ENCODE peak calls at places on chromosome 11, in eight cellular contexts. Y, I, H, U, Z, G, L and O are unnamed samples.

GRCh38 chr11:26761382-26761781 is 39.5 kb upstream of the SLC5A12 start:
- DNase-seq in Y (no peak), I (no peak), H (no peak), U (no peak), Z (no peak), G (no peak), L (no peak), O (peak)

GRCh38 chr11:12215192-12215591 is 104.8 kb downstream of the MICAL2 start:
- DNase-seq in Y (no peak), I (no peak), H (no peak), U (no peak), Z (no peak), G (no peak), L (peak), O (no peak)

GRCh38 chr11:133901999-133902398 is 54.8 kb downstream of the IGSF9B start:
- DNase-seq in Y (no peak), I (peak), H (no peak), U (peak), Z (no peak), G (no peak), L (no peak), O (no peak)

GRCh38 chr11:99519095-99519494 is 498.3 kb downstream of the CNTN5 start:
- DNase-seq in Y (no peak), I (no peak), H (no peak), U (no peak), Z (no peak), G (no peak), L (no peak), O (no peak)

GRCh38 chr11:88680806-88681205 is 343.3 kb upstream of the CTSC start:
- DNase-seq in Y (no peak), I (no peak), H (no peak), U (no peak), Z (no peak), G (no peak), L (no peak), O (peak)

GRCh38 chr11:29018631-29019030 is 910.4 kb downstream of the METTL15 start:
- DNase-seq in Y (peak), I (no peak), H (peak), U (no peak), Z (no peak), G (no peak), L (no peak), O (peak)

GRCh38 chr11:61460474-61460881 is 30.6 kb downstream of the SDHAF2 start:
- DNase-seq in Y (no peak), I (no peak), H (no peak), U (no peak), Z (peak), G (peak), L (no peak), O (no peak)

GRCh38 chr11:86931965-86932332 is 23.2 kb downstream of the FZD4 start:
- DNase-seq in Y (peak), I (peak), H (peak), U (no peak), Z (no peak), G (no peak), L (no peak), O (peak)

GRCh38 chr11:60788401-60789110 is 3.4 kb downstream of the MS4A10 start:
- DNase-seq in Y (no peak), I (no peak), H (no peak), U (no peak), Z (peak), G (no peak), L (no peak), O (no peak)

GRCh38 chr11:19162946-19163345 is 38.8 kb downstream of the CSRP3 start:
- DNase-seq in Y (no peak), I (no peak), H (no peak), U (no peak), Z (no peak), G (no peak), L (no peak), O (no peak)

DNA sequence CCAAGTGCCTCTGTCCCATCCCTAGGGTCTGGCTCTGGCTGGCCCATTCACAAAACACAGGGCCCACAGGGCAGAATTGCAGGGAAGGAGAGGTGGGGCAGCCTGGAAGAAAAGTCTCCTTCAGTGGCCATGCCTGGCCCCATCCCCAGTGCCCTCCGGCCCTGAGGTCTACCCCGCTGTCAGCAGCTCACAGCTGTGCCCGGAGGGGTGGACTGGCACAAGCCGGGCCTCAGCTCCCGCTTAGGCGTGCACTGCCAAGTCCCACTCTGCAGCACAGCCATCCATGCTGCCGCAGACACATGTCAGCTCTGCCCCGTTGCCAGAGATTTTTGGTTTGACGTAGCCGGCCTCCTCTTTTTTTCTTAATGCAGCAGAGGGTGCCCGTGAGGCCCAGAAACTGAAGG is 3.9 kb upstream of the SCN2B start:
- DNase-seq in Y (peak), I (peak), H (peak), U (peak), Z (peak), G (peak), L (peak), O (peak)
- TF ChIP-seq CTCF in Y (no peak), I (no peak), H (no peak), U (no peak), Z (peak), G (no peak), L (peak), O (no peak)

DNA sequence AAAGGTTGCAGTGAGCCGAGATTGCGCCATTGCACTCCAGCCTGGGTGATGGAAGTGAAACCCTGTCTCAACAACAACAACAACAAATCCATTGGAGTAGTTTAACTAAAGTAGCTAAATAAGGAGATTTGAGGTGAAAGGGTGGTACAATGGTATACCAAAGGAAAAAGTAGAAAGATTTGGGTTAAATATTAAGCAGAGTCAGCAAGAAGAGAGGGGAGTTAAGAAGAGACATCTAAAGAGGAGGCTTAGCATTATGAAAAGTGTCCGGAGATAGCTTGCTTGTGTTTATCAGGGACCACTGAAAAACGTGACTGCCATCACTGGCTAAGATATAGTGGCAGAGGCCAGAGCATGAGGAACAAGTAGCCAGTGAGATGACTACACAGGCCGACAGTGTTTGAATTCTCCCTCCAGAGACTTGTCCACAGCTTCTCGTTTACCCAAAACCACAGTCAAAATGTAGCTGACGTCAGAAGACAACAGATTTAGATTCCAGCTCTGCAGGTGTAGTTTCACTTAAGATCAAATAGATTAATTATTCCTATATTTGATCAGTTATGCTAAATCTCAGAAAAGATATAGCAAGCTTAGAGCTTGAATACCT is 32.6 kb upstream of the GRK2 start:
- DNase-seq in Y (no peak), I (no peak), H (no peak), U (no peak), Z (no peak), G (no peak), L (no peak), O (no peak)
- H3K27ac ChIP-seq in Y (no peak), I (no peak), H (no peak), U (no peak), Z (no peak), G (no peak), L (no peak), O (no peak)

DNA sequence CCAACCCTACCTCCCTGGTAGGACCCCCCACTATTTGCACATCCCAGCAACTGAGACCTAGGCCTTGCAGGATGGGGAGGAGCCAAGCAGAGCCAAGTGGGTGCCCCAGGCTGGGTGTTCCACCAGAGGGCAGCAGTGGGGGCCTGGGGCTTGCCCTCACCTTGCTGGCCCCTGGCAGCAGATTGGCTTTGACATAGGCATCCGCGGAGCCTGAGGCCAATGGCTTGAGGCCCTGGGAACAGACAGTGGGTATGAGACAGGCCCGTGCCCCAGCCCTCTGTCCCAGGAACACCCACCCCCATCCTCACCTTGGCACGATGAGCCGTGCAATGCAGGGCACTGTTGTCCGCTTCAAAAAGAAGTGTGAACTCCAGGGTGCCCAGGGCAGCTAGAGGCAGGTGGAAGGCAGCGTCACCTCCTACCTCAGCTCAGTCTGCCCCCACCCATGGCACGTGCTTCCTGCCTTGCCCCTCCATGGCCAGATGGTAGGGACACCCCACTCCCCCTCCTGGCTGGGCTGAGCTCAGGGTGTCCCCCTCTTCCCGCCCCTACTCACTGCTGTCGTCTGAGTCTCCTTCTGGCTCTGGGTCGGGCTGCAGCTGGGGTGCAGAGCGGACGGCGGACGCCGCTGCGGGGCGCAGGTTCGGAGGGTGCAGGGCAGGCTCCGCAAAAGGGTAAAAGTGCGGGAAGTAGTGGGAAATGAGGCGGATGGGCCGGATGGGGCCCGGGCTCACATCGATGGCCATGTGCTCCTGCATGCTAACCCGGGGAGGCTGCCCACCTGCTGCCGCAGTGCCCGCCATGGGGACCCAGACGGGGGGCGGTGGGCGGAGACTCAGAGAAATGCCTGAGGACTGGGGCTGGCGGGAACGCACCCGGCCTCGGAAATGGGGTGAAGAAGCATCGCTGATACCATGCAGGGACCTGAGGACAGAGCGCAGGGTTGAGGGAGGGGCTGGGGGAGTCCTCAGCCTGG is 9.0 kb downstream of the NDUFV1 start:
- DNase-seq in Y (peak), I (peak), H (no peak), U (no peak), Z (no peak), G (no peak), L (peak), O (no peak)
- TF ChIP-seq CTCF in Y (peak), I (peak), H (peak), U (no peak), Z (peak), G (no peak), L (peak), O (peak)

DNA sequence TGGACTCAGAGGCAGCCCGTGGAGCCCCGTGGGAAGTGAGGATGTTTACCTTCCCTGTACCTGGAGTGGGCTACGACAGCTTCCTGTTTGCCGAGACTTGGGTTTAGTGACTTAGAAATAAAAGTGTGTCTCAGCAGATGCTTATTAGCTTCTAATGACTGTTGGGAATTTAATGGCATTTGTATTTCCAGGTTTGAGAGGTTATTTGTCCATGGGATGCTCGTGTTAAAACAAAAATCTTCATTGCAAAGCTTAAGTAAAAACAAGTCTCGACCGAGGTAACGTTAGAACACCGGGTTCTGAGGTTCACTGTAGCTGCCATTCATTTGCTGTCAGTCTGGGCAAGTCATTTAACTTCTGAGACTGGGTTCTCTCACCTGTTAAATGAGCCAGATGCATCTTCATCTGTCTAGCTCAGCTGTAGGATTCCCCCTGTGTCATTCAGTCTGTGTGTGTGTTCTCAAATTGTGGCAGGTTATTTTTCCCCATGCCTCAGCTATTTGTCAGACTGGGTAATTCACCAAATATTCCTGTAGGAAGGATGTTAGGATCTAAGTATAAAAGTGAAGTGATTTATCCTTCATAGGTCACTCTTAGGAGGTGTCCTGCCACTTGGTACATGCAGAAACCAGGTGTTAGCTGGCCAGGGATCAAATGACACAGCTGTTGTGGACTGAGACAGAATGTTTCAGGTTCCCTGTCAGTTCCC is 790 bp downstream of the EI24 start:
- DNase-seq in Y (no peak), I (no peak), H (peak), U (no peak), Z (no peak), G (no peak), L (no peak), O (peak)
- H3K27ac ChIP-seq in Y (peak), I (peak), H (peak), U (peak), Z (peak), G (peak), L (no peak), O (peak)

DNA sequence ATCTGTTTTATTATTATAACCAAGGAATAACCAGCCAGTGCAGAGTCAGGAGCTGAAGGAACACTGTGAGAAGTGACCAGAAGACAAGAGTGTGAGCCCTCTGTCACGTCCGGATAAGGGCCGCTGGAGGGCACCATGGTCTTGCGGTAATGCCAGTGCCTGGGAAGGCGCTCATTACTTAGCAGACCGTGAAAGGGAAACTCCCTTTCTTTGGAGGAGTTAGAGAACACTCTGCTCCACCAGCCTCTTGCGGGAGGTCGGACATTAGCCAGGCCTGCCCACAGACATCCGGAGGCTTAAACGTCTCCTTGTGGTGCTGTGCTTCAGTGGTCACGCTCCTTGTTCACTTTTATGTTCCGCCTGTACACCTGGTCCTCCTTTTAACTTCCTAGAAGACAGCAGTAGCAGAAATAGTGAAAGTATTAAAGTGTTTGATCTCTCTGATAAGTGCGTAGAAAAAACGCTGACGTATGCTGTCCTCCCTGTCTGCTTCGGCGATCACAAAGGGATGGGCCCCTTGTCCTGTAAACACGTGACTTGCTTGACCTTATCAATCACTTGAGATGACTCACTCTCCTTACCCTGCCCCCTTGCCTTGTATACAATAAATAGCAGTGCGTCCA is 120.6 kb upstream of the LMO1 start:
- DNase-seq in Y (peak), I (peak), H (peak), U (no peak), Z (no peak), G (peak), L (peak), O (no peak)
- TF ChIP-seq CTCF in Y (no peak), I (peak), H (no peak), U (no peak), Z (no peak), G (no peak), L (peak), O (no peak)

DNA sequence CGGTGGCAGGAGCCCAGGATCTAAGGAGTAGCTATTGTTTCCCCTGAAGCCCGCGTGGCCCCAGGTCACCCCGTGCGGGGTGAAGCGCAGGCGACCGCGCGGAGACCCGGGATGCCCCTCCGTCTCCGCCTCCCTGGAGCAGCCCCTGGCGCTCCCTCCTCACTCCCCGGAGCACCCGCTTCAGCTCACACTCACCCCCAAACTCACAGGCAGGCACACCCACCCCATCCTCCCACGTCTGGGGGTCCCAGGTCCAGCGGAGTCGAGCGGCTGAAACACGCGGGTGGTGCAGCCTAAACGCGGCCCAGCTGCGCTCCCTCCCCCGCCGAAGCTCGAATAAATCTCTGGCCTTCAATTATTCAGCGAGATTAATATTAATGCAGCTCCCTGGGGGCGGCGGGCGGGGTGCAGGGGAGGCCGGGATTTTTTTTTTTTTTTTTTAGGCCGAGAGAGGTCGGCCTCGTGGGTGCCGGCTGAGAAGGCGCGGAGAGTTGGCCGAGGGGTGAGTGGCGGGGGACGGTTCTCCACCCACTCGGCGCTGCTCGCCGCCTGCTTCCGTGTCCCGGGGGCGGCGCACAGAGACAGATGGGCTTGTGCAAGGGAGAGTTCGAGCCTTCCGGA is 465 bp upstream of the SLC1A2 start:
- DNase-seq in Y (no peak), I (no peak), H (no peak), U (no peak), Z (peak), G (no peak), L (peak), O (no peak)
- H3K27ac ChIP-seq in Y (peak), I (no peak), H (no peak), U (no peak), Z (no peak), G (no peak), L (peak), O (no peak)

DNA sequence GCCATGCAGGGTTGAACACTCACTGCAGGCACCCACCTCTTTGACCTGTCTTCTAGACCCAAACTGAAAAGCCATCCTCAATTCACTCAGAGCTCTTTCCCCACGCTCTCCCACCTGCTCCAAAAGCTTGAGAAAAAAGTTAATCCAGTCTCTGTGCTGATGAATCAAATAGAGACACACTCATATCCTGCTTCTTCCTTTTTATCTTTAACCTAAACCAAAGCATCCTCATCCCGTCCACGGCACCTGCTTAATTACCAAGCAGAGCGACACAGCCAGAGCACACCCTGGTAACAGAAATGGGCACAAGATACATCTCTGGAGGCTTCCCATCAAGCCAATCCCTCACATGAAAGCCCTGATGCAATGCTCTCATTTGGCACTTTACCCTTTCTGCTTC is 102.6 kb downstream of the PLEKHA7 start:
- DNase-seq in Y (no peak), I (no peak), H (no peak), U (no peak), Z (no peak), G (no peak), L (no peak), O (no peak)
- TF ChIP-seq CTCF in Y (no peak), I (no peak), H (no peak), U (no peak), Z (no peak), G (no peak), L (no peak), O (no peak)

GRCh38 chr11:63462126-63462525 is 28.8 kb downstream of the PLAAT5 start:
- DNase-seq in Y (no peak), I (no peak), H (no peak), U (no peak), Z (no peak), G (no peak), L (no peak), O (no peak)

GRCh38 chr11:63459586-63459985 is 31.4 kb downstream of the PLAAT5 start:
- DNase-seq in Y (no peak), I (no peak), H (no peak), U (no peak), Z (no peak), G (no peak), L (peak), O (no peak)
- H3K27ac ChIP-seq in Y (no peak), I (no peak), H (no peak), U (no peak), Z (no peak), G (no peak), L (no peak), O (no peak)

GRCh38 chr11:79439893-79440450 is 858 bp downstream of the TENM4 start:
- DNase-seq in Y (no peak), I (peak), H (no peak), U (peak), Z (peak), G (no peak), L (peak), O (peak)
- TF ChIP-seq CTCF in Y (no peak), I (no peak), H (no peak), U (no peak), Z (no peak), G (no peak), L (peak), O (no peak)

DNA sequence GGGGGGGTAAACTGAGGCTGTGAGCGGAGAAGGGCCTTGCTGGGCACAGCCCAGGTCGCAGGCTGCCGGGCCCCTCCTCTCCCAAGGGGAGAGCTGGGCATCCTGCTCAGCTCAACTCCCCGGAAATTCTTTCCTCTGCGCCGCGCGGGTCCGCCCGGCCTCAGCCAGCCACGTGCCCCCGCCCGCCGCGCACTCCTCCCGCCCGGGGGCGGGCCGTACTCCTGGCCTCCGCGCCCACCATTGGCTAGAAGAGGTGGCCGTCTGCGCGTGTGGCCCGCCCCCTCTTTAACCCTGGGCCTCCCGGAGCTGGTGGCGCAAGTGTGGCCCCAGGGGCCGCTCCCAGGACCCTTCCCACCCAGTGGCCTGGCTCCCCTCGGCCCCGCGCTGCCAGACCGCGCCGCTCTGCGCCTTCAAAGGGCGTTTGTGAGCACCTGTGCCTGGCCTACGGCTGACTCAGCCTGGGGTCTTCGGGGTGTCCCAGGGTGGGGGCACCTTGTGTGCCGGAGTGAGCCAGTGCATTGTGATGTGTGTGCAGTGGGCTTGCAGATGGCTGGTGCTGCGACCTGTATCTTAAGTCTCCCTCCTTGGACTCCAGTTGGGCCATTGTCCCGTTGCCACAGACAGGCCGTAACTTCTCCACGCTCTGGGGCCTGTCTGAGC is 2.0 kb downstream of the MRGPRF start:
- DNase-seq in Y (peak), I (peak), H (peak), U (peak), Z (peak), G (no peak), L (peak), O (peak)
- H3K27ac ChIP-seq in Y (peak), I (peak), H (peak), U (peak), Z (peak), G (peak), L (no peak), O (peak)